ENCODE peak calls at places on chromosomes 13 and 19, in eight cellular contexts. R is left lung; I is Peyer's patch; T is tibial nerve; Y is CD8-positive, alpha-beta memory T cell; E is iPS DF 6.9; P is A673; M is mesendoderm. C is an unnamed sample.

GRCh38 chr19:43618921-43619261 is 538 bp downstream of the ZNF428 start:
- DNase-seq in R (no peak), Y (no peak), T (no peak), M (no peak), I (no peak), E (no peak), P (peak; percentile 84), C (no peak)

GRCh38 chr19:48627211-48627864 is 8.0 kb downstream of the SPHK2 start:
- DNase-seq in Y (peak; percentile 69), M (peak; percentile 66), E (no peak), P (no peak), R (no peak), T (no peak), I (peak; percentile 78), C (peak; percentile 94)

GRCh38 chr19:5718032-5718578 is 1.8 kb downstream of the LONP1 start:
- DNase-seq in I (no peak), M (no peak), Y (no peak), T (no peak), E (no peak), P (no peak), R (peak; percentile 60), C (no peak)

GRCh38 chr13:98315466-98315865 is 138.4 kb upstream of the RNF113B start:
- DNase-seq in Y (no peak), M (peak; percentile 64), R (no peak), P (peak; percentile 46), T (no peak), I (no peak), E (no peak), C (no peak)

GRCh38 chr19:17125052-17125727 is 49.6 kb downstream of the MYO9B start:
- DNase-seq in T (no peak), P (no peak), Y (peak; percentile 84), E (no peak), M (no peak), I (no peak), R (no peak), C (peak; percentile 35)

GRCh38 chr13:40331802-40332201 is 334.6 kb downstream of the FOXO1 start:
- DNase-seq in P (no peak), I (no peak), Y (no peak), E (no peak), M (no peak), T (no peak), R (no peak), C (no peak)

GRCh38 chr13:28542804-28543203 is 47.9 kb upstream of the FLT1 start:
- DNase-seq in Y (no peak), M (no peak), E (no peak), I (no peak), P (no peak), R (no peak), T (no peak), C (no peak)

GRCh38 chr19:28998974-28999373 is 214.0 kb downstream of the UQCRFS1 start:
- DNase-seq in Y (no peak), M (no peak), T (no peak), E (no peak), P (no peak), I (no peak), R (no peak), C (no peak)

GRCh38 chr19:17739121-17739875 is 12.0 kb upstream of the FCHO1 start:
- DNase-seq in I (peak; percentile 86), Y (no peak), R (no peak), T (no peak), M (no peak), E (no peak), P (peak; percentile 79), C (no peak)

GRCh38 chr19:7868326-7868670 is 5.9 kb downstream of the PRR36 start:
- DNase-seq in P (no peak), R (no peak), T (no peak), Y (no peak), M (no peak), I (peak; percentile 57), E (no peak), C (peak; percentile 32)

GRCh38 chr19:7868671-7869452 is 5.3 kb downstream of the PRR36 start:
- DNase-seq in E (no peak), P (peak; percentile 91), M (peak; percentile 91), T (no peak), R (peak; percentile 93), Y (peak; percentile 87), I (peak; percentile 90), C (peak; percentile 78)

GRCh38 chr19:7870571-7871279 is 3.5 kb downstream of the PRR36 start:
- DNase-seq in T (no peak), R (no peak), P (peak; percentile 89), E (no peak), Y (peak; percentile 75), M (peak; percentile 81), I (peak; percentile 63), C (peak; percentile 33)

GRCh38 chr19:7869910-7870511 is 4.2 kb downstream of the PRR36 start:
- DNase-seq in M (peak; percentile 82), I (peak; percentile 69), R (no peak), Y (peak; percentile 76), E (no peak), T (no peak), P (peak; percentile 93), C (no peak)

DNA sequence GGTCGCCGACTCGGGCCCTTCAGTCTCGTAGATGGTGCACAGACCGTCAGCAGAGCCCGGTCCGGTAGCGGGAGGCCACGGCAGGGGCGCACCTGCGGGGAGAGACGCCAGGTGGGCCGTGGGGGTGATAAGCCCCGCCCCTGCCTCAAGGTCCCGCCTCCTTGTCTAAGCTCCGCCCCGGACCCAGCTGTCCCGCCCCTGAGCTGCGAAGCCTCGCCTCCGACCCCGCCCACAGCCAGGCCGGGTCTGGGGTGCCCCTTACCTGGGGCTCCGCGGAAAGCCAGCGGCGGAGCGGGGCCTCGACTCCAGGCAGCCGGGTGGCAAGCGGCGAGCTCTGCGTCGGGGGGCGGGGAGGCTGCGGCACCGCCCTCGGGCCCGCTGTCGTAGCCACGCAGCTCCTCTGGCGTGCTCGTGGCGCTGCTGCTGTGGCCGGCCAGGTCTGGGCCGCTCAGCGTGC is 4.7 kb downstream of the PRR36 start:
- DNase-seq in I (peak; percentile 89), E (no peak), Y (peak; percentile 84), R (peak; percentile 87), M (peak; percentile 70), T (no peak), P (peak; percentile 73), C (peak; percentile 67)
- H3K4me1 ChIP-seq in I (peaks cover 8% of the 10 kb centered on the region), E (peaks cover 8% of the 10 kb centered on the region), Y (peaks cover 34% of the 10 kb centered on the region), R (peaks cover 10% of the 10 kb centered on the region), M (no peaks in the 10 kb centered on the region), T (peaks cover 28% of the 10 kb centered on the region), P (peaks cover 42% of the 10 kb centered on the region), C (peaks cover 3% of the 10 kb centered on the region)

GRCh38 chr13:48292650-48293049 is 10.9 kb upstream of the RB1 start:
- DNase-seq in M (no peak), Y (no peak), P (no peak), E (no peak), T (no peak), I (no peak), R (no peak), C (peak; percentile 52)

GRCh38 chr13:48297131-48297786 is 6.3 kb upstream of the RB1 start:
- DNase-seq in R (no peak), P (no peak), I (no peak), Y (no peak), M (no peak), T (no peak), E (no peak), C (no peak)

GRCh38 chr13:48295271-48295670 is 8.3 kb upstream of the RB1 start:
- DNase-seq in T (no peak), M (no peak), R (no peak), P (no peak), I (no peak), E (no peak), Y (no peak), C (no peak)

GRCh38 chr13:48296528-48296927 is 7.0 kb upstream of the RB1 start:
- DNase-seq in T (no peak), E (no peak), R (no peak), P (no peak), M (no peak), Y (no peak), I (no peak), C (no peak)

DNA sequence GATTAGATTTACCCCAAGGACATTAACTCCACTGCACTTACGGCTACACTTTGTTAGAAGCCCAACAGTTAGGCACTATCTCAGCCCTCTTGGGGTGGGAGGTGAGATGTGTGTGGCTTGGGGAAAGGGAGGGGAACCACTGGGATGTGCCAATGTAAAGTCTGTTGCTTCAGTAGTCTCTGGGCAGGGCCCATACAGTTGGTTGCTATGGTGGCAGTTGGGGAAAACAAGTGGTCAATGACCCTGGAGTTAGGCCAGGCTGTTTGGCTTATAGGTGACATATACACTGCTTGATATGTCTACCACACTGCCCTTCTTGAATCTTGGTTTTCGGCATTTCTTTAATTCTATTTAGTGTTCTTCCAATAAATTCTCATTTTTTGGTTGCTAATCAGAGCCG is 8.9 kb upstream of the RB1 start:
- DNase-seq in M (no peak), T (no peak), I (no peak), E (no peak), P (no peak), R (no peak), Y (no peak), C (no peak)
- H3K27ac ChIP-seq in M (no peak overlapping the region), T (no peak overlapping the region), I (no peak overlapping the region), E (no peak overlapping the region), P (no peak overlapping the region), R (no peak overlapping the region), Y (no peak overlapping the region), C (no peak overlapping the region)

GRCh38 chr13:47556703-47557102 is 444.4 kb downstream of the SUCLA2 start:
- DNase-seq in I (no peak), Y (no peak), M (no peak), E (no peak), T (no peak), R (no peak), P (no peak), C (no peak)
- H3K36me3 ChIP-seq in I (no peaks in the 10 kb centered on the region), Y (no peaks in the 10 kb centered on the region), M (no peaks in the 10 kb centered on the region), E (no peaks in the 10 kb centered on the region), T (no peaks in the 10 kb centered on the region), R (no peaks in the 10 kb centered on the region), P (no peaks in the 10 kb centered on the region), C (no peaks in the 10 kb centered on the region)

DNA sequence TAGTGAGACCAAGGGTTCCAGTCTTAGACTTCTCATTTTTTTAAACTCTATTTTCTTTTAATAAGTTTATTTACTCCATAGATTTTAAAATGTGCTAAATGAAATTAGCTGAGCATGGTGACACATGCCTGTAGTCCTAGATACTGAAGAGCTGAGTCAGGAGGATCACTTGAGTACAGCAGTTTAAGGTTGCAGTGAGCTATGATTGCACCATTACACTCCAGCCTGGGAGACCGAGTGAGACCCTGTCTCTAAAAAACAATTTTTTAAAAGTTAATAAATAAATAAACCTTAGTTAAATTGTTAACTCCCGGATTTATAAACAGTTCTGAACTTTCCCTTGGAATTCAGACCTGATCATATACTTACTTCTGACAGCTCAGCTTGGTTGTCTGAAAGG is 32.5 kb downstream of the PCDH20 start:
- DNase-seq in M (no peak), R (no peak), T (no peak), Y (no peak), P (no peak), I (no peak), E (no peak), C (no peak)
- H3K4me1 ChIP-seq in M (no peaks in the 10 kb centered on the region), R (no peaks in the 10 kb centered on the region), T (no peaks in the 10 kb centered on the region), Y (no peaks in the 10 kb centered on the region), P (no peaks in the 10 kb centered on the region), I (no peaks in the 10 kb centered on the region), E (no peaks in the 10 kb centered on the region), C (no peaks in the 10 kb centered on the region)

GRCh38 chr13:97301382-97302095 is 79.4 kb downstream of the MBNL2 start:
- DNase-seq in M (no peak), I (no peak), P (no peak), Y (no peak), E (no peak), R (no peak), T (no peak), C (no peak)
- H3K27ac ChIP-seq in M (no peak overlapping the region), I (no peak overlapping the region), P (no peak overlapping the region), Y (no peak overlapping the region), E (no peak overlapping the region), R (peak overlapping the region; percentile 46), T (no peak overlapping the region), C (no peak overlapping the region)

GRCh38 chr19:1255186-1256161 is 7.1 kb downstream of the MIDN start:
- DNase-seq in T (no peak), I (no peak), R (no peak), P (peak; percentile 51), E (no peak), M (no peak), Y (no peak), C (no peak)
- H3K36me3 ChIP-seq in T (peaks cover 24% of the 10 kb centered on the region), I (no peaks in the 10 kb centered on the region), R (peaks cover 71% of the 10 kb centered on the region), P (peaks cover 62% of the 10 kb centered on the region), E (peaks cover 43% of the 10 kb centered on the region), M (peaks cover 22% of the 10 kb centered on the region), Y (peaks cover 30% of the 10 kb centered on the region), C (peaks cover 27% of the 10 kb centered on the region)